ENCODE peak calls at places on chromosomes 6 and 20, in four cellular contexts. R is fibroblast of pulmonary artery, Q is fibroblast of the aortic adventitia, P is RWPE1. I is an unnamed sample.

GRCh38 chr6:130046711-130047439 is 28.5 kb downstream of the L3MBTL3 start:
- DNase-seq in Q (peak), P (no peak), R (peak), I (no peak)

GRCh38 chr6:110341671-110342304 is 16.4 kb downstream of the METTL24 start:
- DNase-seq in Q (no peak), R (peak), P (no peak), I (peak)

GRCh38 chr6:92934625-92935024 is 484.7 kb downstream of the EPHA7 start:
- DNase-seq in P (no peak), R (no peak), Q (no peak), I (no peak)

GRCh38 chr6:142297996-142298753 is 3.6 kb upstream of the ADGRG6 start:
- DNase-seq in P (no peak), Q (peak), R (peak), I (peak)

GRCh38 chr6:90216081-90216977 is 80.3 kb downstream of the BACH2 start:
- DNase-seq in Q (no peak), R (no peak), P (no peak), I (peak)

GRCh38 chr20:1144401-1145172 is 26.2 kb downstream of the PSMF1 start:
- DNase-seq in R (no peak), P (no peak), Q (no peak), I (no peak)

GRCh38 chr6:167824591-167825041 is 2.1 kb upstream of the AFDN start:
- DNase-seq in R (no peak), P (no peak), Q (peak), I (no peak)

GRCh38 chr6:161536141-161536735 is 262.4 kb upstream of the AGPAT4 start:
- DNase-seq in Q (no peak), R (no peak), P (no peak), I (no peak)

GRCh38 chr20:44495257-44495656 is 19.6 kb downstream of the TTPAL start:
- DNase-seq in Q (peak), P (peak), R (peak), I (peak)

GRCh38 chr6:105798057-105798456 is 288.1 kb upstream of the PRDM1 start:
- DNase-seq in Q (peak), R (peak), P (no peak), I (peak)

GRCh38 chr6:163248051-163248450 is 166.5 kb upstream of the QKI start:
- DNase-seq in R (no peak), P (no peak), Q (no peak), I (no peak)

GRCh38 chr6:83270971-83271714 is 78.0 kb downstream of the RWDD2A start:
- DNase-seq in P (peak), R (peak), Q (peak), I (peak)

GRCh38 chr20:59966428-59966827 is 8.2 kb downstream of the CDH26 start:
- DNase-seq in R (no peak), Q (no peak), P (no peak), I (no peak)

GRCh38 chr6:5085638-5086293 is 625 bp downstream of the PPP1R3G start:
- DNase-seq in R (peak), P (no peak), Q (no peak), I (no peak)

GRCh38 chr20:59597240-59597639 is 7.1 kb upstream of the PHACTR3 start:
- DNase-seq in Q (no peak), P (no peak), R (no peak), I (no peak)

GRCh38 chr20:44747166-44748004 is 1.7 kb downstream of the KCNK15 start:
- DNase-seq in P (peak), R (peak), Q (peak), I (peak)

GRCh38 chr20:13325033-13325432 is 104.0 kb downstream of the ISM1 start:
- DNase-seq in R (peak), P (no peak), Q (peak), I (peak)
- TF ChIP-seq CTCF in R (peak), P (peak), Q (peak), I (peak)

DNA sequence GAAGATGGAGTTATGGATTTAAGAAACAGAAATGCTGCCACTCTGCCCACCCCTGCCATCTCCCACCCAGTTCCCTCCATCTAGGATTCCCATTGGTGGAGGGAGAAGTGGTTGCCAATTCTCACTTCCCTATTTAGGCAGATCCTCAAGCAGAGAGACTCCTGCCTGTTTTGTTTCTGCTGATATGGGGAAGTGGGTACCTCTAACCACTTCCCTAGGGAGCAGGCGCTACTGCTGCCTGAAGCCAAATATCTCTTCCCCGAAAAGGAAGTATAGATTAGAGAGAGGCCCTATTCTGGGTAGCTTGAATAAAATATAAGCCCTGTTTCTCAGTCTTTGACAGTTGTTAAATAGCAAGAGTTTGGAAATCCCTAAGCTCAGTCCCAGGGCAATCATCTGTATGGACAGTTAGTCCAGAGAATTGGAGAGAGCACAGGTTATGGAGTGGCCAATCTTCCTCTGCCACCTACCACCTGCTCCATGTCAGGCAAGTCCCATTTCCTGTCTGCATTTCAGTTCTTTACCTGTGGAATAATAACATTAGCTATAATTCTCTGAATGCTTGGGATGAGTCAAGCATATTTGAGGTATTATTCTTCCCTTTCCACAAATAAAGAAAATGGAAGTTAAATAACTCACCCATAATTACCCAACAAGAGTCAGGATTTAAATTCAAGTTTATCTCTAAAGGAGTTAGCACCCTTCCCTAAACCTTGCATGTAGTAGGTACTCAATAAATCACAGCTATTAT is 2.6 kb upstream of the ADGB start:
- DNase-seq in Q (no peak), P (peak), R (no peak), I (no peak)
- TF ChIP-seq CTCF in Q (no peak), P (no peak), R (no peak), I (no peak)

GRCh38 chr6:24664049-24664987 is 2.4 kb downstream of the TDP2 start:
- DNase-seq in R (no peak), P (no peak), Q (no peak), I (no peak)

GRCh38 chr6:24668997-24669361 is 2.1 kb downstream of the ACOT13 start:
- DNase-seq in Q (no peak), R (no peak), P (no peak), I (no peak)

GRCh38 chr6:24666097-24666615 is 543 bp downstream of the TDP2 start:
- DNase-seq in R (peak), Q (no peak), P (peak), I (no peak)

GRCh38 chr6:24667378-24667803 is 514 bp downstream of the ACOT13 start:
- DNase-seq in R (peak), P (no peak), Q (peak), I (no peak)

GRCh38 chr6:24666616-24667377 is at the start of the genes ACOT13 and TDP2:
- DNase-seq in Q (peak), P (peak), R (peak), I (peak)
- TF ChIP-seq CTCF in Q (peak), P (peak), R (peak), I (peak)

DNA sequence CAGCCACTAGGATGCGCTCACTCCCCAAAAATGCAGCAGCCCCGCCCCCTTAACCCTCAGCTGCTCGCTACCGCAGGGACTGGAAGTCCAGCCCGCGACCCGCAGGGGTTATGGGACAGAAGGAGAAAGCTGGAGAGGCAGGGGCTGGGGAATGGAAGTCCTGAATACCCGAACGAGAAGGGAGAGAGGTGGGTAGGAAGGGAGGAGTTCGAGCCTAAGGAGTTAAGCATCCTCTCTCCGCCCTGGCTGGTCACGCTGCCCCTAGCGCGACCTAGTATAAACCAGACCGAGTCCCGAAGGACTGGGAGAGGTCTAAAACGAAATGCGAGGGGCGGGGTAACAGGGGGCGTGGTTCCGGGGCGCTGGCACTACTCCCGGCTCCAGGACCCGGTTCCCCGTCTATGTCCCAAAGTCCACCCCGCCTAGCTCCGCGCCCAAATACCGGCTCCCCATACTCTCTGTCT is 448 bp upstream of the DDAH2 start:
- DNase-seq in P (peak), Q (peak), R (peak), I (peak)
- TF ChIP-seq CTCF in P (peak), Q (no peak), R (no peak), I (no peak)

GRCh38 chr6:150741633-150742200 is 123.8 kb upstream of the MTHFD1L start:
- DNase-seq in Q (no peak), P (no peak), R (peak), I (peak)
- TF ChIP-seq CTCF in Q (peak), P (no peak), R (peak), I (peak)

GRCh38 chr6:107116923-107117417 is 1.7 kb upstream of the BEND3 start:
- DNase-seq in P (no peak), R (no peak), Q (no peak), I (no peak)
- TF ChIP-seq CTCF in P (no peak), R (no peak), Q (no peak), I (no peak)

GRCh38 chr6:815348-815738 is 122.4 kb upstream of the EXOC2 start:
- DNase-seq in P (no peak), R (no peak), Q (no peak), I (no peak)
- TF ChIP-seq CTCF in P (no peak), R (no peak), Q (no peak), I (no peak)

DNA sequence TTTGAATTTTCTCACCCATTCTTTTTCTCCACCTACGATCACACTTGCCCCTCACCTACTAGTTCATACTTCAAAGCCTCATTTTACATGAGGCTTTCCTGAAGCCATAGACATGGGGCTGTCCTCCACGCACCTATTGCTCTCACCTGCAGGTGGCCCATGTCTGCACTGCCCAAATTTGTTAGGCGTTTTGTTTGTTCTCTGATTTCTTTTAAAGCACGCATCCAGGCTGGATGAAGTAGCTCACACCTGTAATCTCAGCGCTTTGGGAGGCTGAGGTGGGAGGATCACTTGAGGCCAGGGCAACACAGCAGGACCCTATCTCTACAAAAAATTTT is 106.8 kb upstream of the RIPOR2 start:
- DNase-seq in R (no peak), P (no peak), Q (no peak), I (no peak)
- TF ChIP-seq CTCF in R (no peak), P (no peak), Q (no peak), I (no peak)